ENCODE peak calls at places on chromosomes 1 and 21, in seven cellular contexts. One of them, this sample, is unnamed. For H3K4me1, the result is how much of the 10 kb centered on the place peaks cover.

GRCh38 chr1:91621907-91622306 is 121.3 kb downstream of the CDC7 start:
- DNase-seq in upper lobe of right lung: no peak
- DNase-seq in tibial nerve: no peak
- DNase-seq in PC-3: no peak
- DNase-seq in lung: no peak
- DNase-seq in cardiac muscle cell: peak
- DNase-seq in psoas muscle: no peak
- DNase-seq in this sample: no peak

GRCh38 chr21:41976611-41977010 is 22.8 kb upstream of the C2CD2 start:
- DNase-seq in upper lobe of right lung: no peak
- DNase-seq in tibial nerve: no peak
- DNase-seq in PC-3: no peak
- DNase-seq in lung: no peak
- DNase-seq in cardiac muscle cell: no peak
- DNase-seq in psoas muscle: no peak
- DNase-seq in this sample: no peak

GRCh38 chr1:54283214-54283996 is 83.4 kb downstream of the MRPL37 start:
- DNase-seq in upper lobe of right lung: no peak
- DNase-seq in tibial nerve: no peak
- DNase-seq in PC-3: no peak
- DNase-seq in lung: no peak
- DNase-seq in cardiac muscle cell: no peak
- DNase-seq in psoas muscle: no peak
- DNase-seq in this sample: no peak

GRCh38 chr1:230145953-230146476 is 79.0 kb downstream of the GALNT2 start:
- DNase-seq in upper lobe of right lung: no peak
- DNase-seq in tibial nerve: no peak
- DNase-seq in PC-3: no peak
- DNase-seq in lung: no peak
- DNase-seq in cardiac muscle cell: no peak
- DNase-seq in psoas muscle: no peak
- DNase-seq in this sample: no peak

GRCh38 chr1:207298666-207299065 is 22.8 kb upstream of the CD55 start:
- DNase-seq in upper lobe of right lung: no peak
- DNase-seq in tibial nerve: no peak
- DNase-seq in PC-3: peak
- DNase-seq in lung: no peak
- DNase-seq in cardiac muscle cell: no peak
- DNase-seq in psoas muscle: no peak
- DNase-seq in this sample: no peak

GRCh38 chr1:172383541-172383940 is 36.9 kb upstream of the C1orf105 start:
- DNase-seq in upper lobe of right lung: no peak
- DNase-seq in tibial nerve: no peak
- DNase-seq in PC-3: no peak
- DNase-seq in lung: no peak
- DNase-seq in cardiac muscle cell: peak
- DNase-seq in psoas muscle: no peak
- DNase-seq in this sample: no peak

GRCh38 chr1:6270432-6270831 is 9.5 kb upstream of the GPR153 start:
- DNase-seq in upper lobe of right lung: no peak
- DNase-seq in tibial nerve: no peak
- DNase-seq in PC-3: no peak
- DNase-seq in lung: no peak
- DNase-seq in cardiac muscle cell: no peak
- DNase-seq in psoas muscle: no peak
- DNase-seq in this sample: peak

GRCh38 chr1:212415107-212415841 is 588 bp upstream of the PACC1 start:
- DNase-seq in upper lobe of right lung: no peak
- DNase-seq in tibial nerve: no peak
- DNase-seq in PC-3: no peak
- DNase-seq in lung: no peak
- DNase-seq in cardiac muscle cell: no peak
- DNase-seq in psoas muscle: no peak
- DNase-seq in this sample: no peak

GRCh38 chr1:25922633-25923567 is 16.7 kb upstream of the STMN1 start:
- DNase-seq in upper lobe of right lung: peak
- DNase-seq in tibial nerve: no peak
- DNase-seq in PC-3: peak
- DNase-seq in lung: peak
- DNase-seq in cardiac muscle cell: peak
- DNase-seq in psoas muscle: peak
- DNase-seq in this sample: peak

DNA sequence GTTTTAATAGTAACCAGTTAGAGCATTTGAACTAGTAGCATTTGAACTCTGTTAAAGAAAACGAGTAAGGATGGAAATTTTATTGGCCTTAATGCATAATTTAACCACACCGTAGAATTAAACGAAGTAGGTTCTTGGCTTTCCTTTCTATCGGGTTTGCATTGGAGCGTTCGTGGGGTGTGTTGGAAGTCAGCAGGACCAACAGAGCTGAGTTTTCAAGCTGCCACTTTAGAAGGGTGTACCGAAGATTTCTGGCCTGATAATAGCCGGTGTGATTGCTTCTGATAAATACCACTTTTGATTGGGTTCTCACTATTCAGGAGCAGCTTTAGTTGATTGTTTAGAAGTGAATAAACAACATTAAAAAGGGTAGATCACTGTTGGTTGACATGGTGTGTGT is 1.1 kb downstream of the GPSM2 start:
- DNase-seq in upper lobe of right lung: no peak
- DNase-seq in tibial nerve: no peak
- DNase-seq in PC-3: no peak
- DNase-seq in lung: no peak
- DNase-seq in cardiac muscle cell: peak
- DNase-seq in psoas muscle: no peak
- DNase-seq in this sample: peak
- H3K4me3 ChIP-seq in upper lobe of right lung: peak
- H3K4me3 ChIP-seq in tibial nerve: peak
- H3K4me3 ChIP-seq in PC-3: peak
- H3K4me3 ChIP-seq in lung: no peak
- H3K4me3 ChIP-seq in cardiac muscle cell: peak
- H3K4me3 ChIP-seq in psoas muscle: peak
- H3K4me3 ChIP-seq in this sample: no peak

GRCh38 chr21:43731476-43731875 is 12.5 kb downstream of the PDXK start:
- DNase-seq in upper lobe of right lung: no peak
- DNase-seq in tibial nerve: no peak
- DNase-seq in PC-3: no peak
- DNase-seq in lung: no peak
- DNase-seq in cardiac muscle cell: no peak
- DNase-seq in psoas muscle: no peak
- DNase-seq in this sample: peak
- H3K27ac ChIP-seq in upper lobe of right lung: peak
- H3K27ac ChIP-seq in tibial nerve: peak
- H3K27ac ChIP-seq in PC-3: no peak
- H3K27ac ChIP-seq in lung: no peak
- H3K27ac ChIP-seq in cardiac muscle cell: no peak
- H3K27ac ChIP-seq in psoas muscle: no peak
- H3K27ac ChIP-seq in this sample: peak

GRCh38 chr1:63223426-63223825 is 98.9 kb upstream of the FOXD3 start:
- DNase-seq in upper lobe of right lung: no peak
- DNase-seq in tibial nerve: no peak
- DNase-seq in PC-3: no peak
- DNase-seq in lung: no peak
- DNase-seq in cardiac muscle cell: no peak
- DNase-seq in psoas muscle: no peak
- DNase-seq in this sample: no peak
- H3K4me1 ChIP-seq in upper lobe of right lung: under half
- H3K4me1 ChIP-seq in tibial nerve: under half
- H3K4me1 ChIP-seq in PC-3: under half
- H3K4me1 ChIP-seq in lung: under half
- H3K4me1 ChIP-seq in cardiac muscle cell: under half
- H3K4me1 ChIP-seq in psoas muscle: under half
- H3K4me1 ChIP-seq in this sample: under half

GRCh38 chr1:15948091-15948591 is 27.8 kb downstream of the ZBTB17 start:
- DNase-seq in upper lobe of right lung: no peak
- DNase-seq in tibial nerve: no peak
- DNase-seq in PC-3: no peak
- DNase-seq in lung: no peak
- DNase-seq in cardiac muscle cell: no peak
- DNase-seq in psoas muscle: no peak
- DNase-seq in this sample: no peak

GRCh38 chr1:15947382-15948090 is 28.4 kb downstream of the ZBTB17 start:
- DNase-seq in upper lobe of right lung: no peak
- DNase-seq in tibial nerve: no peak
- DNase-seq in PC-3: no peak
- DNase-seq in lung: no peak
- DNase-seq in cardiac muscle cell: no peak
- DNase-seq in psoas muscle: no peak
- DNase-seq in this sample: no peak

GRCh38 chr1:15949453-15950245 is 26.3 kb downstream of the ZBTB17 start:
- DNase-seq in upper lobe of right lung: peak
- DNase-seq in tibial nerve: peak
- DNase-seq in PC-3: no peak
- DNase-seq in lung: peak
- DNase-seq in cardiac muscle cell: peak
- DNase-seq in psoas muscle: peak
- DNase-seq in this sample: peak

GRCh38 chr1:15950302-15950701 is 25.6 kb downstream of the ZBTB17 start:
- DNase-seq in upper lobe of right lung: no peak
- DNase-seq in tibial nerve: no peak
- DNase-seq in PC-3: no peak
- DNase-seq in lung: no peak
- DNase-seq in cardiac muscle cell: no peak
- DNase-seq in psoas muscle: no peak
- DNase-seq in this sample: no peak

GRCh38 chr1:15948600-15949452 is 27.1 kb downstream of the ZBTB17 start:
- DNase-seq in upper lobe of right lung: peak
- DNase-seq in tibial nerve: peak
- DNase-seq in PC-3: no peak
- DNase-seq in lung: peak
- DNase-seq in cardiac muscle cell: peak
- DNase-seq in psoas muscle: peak
- DNase-seq in this sample: no peak
- H3K4me3 ChIP-seq in upper lobe of right lung: peak
- H3K4me3 ChIP-seq in tibial nerve: no peak
- H3K4me3 ChIP-seq in PC-3: no peak
- H3K4me3 ChIP-seq in lung: no peak
- H3K4me3 ChIP-seq in cardiac muscle cell: no peak
- H3K4me3 ChIP-seq in psoas muscle: peak
- H3K4me3 ChIP-seq in this sample: no peak